ENCODE peak calls at places on chromosomes 16 and 17, in five cellular contexts. L, E, J, U and A are unnamed samples.

GRCh38 chr17:55706808-55707773 is 15.6 kb downstream of the TMEM100 start:
- DNase-seq in L (no peak), J (no peak), U (no peak), E (no peak), A (no peak)

GRCh38 chr16:46857261-46857962 is 26.4 kb upstream of the C16orf87 start:
- DNase-seq in E (no peak), U (peak), J (peak), L (peak), A (peak)

GRCh38 chr17:42221886-42222745 is 27.8 kb upstream of the GHDC start:
- DNase-seq in J (peak), U (no peak), E (peak), L (peak), A (peak)

GRCh38 chr17:47719411-47720152 is 13.5 kb upstream of the TBX21 start:
- DNase-seq in E (no peak), J (peak), L (peak), U (no peak), A (no peak)

GRCh38 chr17:76547183-76547641 is 7.4 kb downstream of the PRCD start:
- DNase-seq in U (peak), E (peak), J (peak), L (peak), A (no peak)

GRCh38 chr17:28745052-28745776 is 1.4 kb downstream of the TRAF4 start:
- DNase-seq in E (no peak), J (peak), U (peak), L (peak), A (no peak)

GRCh38 chr16:85227924-85228462 is 115.7 kb upstream of the CIBAR2 start:
- DNase-seq in J (no peak), L (peak), U (peak), E (no peak), A (no peak)

GRCh38 chr16:89565256-89565505 is 4.7 kb downstream of the RPL13 start:
- DNase-seq in L (no peak), U (no peak), J (no peak), E (no peak), A (peak)

GRCh38 chr17:39705786-39706348 is 6.0 kb downstream of the ERBB2 start:
- DNase-seq in E (no peak), L (no peak), U (peak), J (no peak), A (no peak)

GRCh38 chr17:55198690-55199370 is 65.9 kb upstream of the HLF start:
- DNase-seq in L (no peak), E (no peak), J (no peak), U (no peak), A (no peak)